ENCODE peak calls at places on chromosome 10, in eight cellular contexts. O is HepG2, I is breast epithelium, H is transverse colon, L is sigmoid colon, K is prostate gland, F is K562, A is esophagus muscularis mucosa. R is an unnamed sample.

GRCh38 chr10:58651040-58651439 is 138.4 kb downstream of the BICC1 start:
- DNase-seq in O (no peak), I (no peak), H (no peak), L (no peak), K (no peak), F (no peak), A (no peak), R (no peak)

GRCh38 chr10:7258948-7259523 is 151.8 kb downstream of the SFMBT2 start:
- DNase-seq in O (no peak), I (no peak), H (peak; percentile 30), L (no peak), K (no peak), F (no peak), A (no peak), R (peak; percentile 39)

GRCh38 chr10:79416578-79417255 is 28.7 kb downstream of the ZCCHC24 start:
- DNase-seq in O (no peak), I (no peak), H (no peak), L (peak; percentile 50), K (no peak), F (no peak), A (no peak), R (no peak)

GRCh38 chr10:31749293-31749692 is 179.3 kb downstream of the ARHGAP12 start:
- DNase-seq in O (no peak), I (no peak), H (no peak), L (no peak), K (no peak), F (no peak), A (no peak), R (no peak)

GRCh38 chr10:34813626-34814227 is 1.4 kb downstream of the PARD3 start:
- DNase-seq in O (peak; percentile 42), I (no peak), H (peak; percentile 33), L (no peak), K (peak; percentile 26), F (no peak), A (no peak), R (no peak)

GRCh38 chr10:96509017-96509641 is 4.6 kb downstream of the TLL2 start:
- DNase-seq in O (no peak), I (no peak), H (no peak), L (no peak), K (no peak), F (no peak), A (peak; percentile 75), R (no peak)

GRCh38 chr10:14173706-14174594 is 156.8 kb downstream of the FRMD4A start:
- DNase-seq in O (no peak), I (no peak), H (no peak), L (no peak), K (peak; percentile 24), F (no peak), A (no peak), R (no peak)

GRCh38 chr10:13348216-13349017 is at the start of gene SEPHS1:
- DNase-seq in O (peak; percentile 75), I (peak; percentile 22), H (peak; percentile 78), L (peak; percentile 84), K (peak; percentile 65), F (peak; percentile 89), A (no peak), R (peak; percentile 82)

GRCh38 chr10:29636178-29636577 is 1.4 kb upstream of the SVIL start:
- DNase-seq in O (no peak), I (no peak), H (no peak), L (no peak), K (no peak), F (no peak), A (no peak), R (no peak)

GRCh38 chr10:1420663-1421362 is 316.5 kb downstream of the ADARB2 start:
- DNase-seq in O (peak; percentile 51), I (peak; percentile 34), H (peak; percentile 61), L (no peak), K (peak; percentile 66), F (peak; percentile 74), A (no peak), R (peak; percentile 71)

GRCh38 chr10:69361303-69361614 is 55.5 kb downstream of the TACR2 start:
- DNase-seq in O (no peak), I (no peak), H (no peak), L (no peak), K (no peak), F (no peak), A (no peak), R (no peak)

GRCh38 chr10:49164587-49165188 is 23.5 kb downstream of the TMEM273 start:
- DNase-seq in O (peak; percentile 28), I (no peak), H (no peak), L (no peak), K (no peak), F (peak; percentile 73), A (no peak), R (peak; percentile 50)

GRCh38 chr10:43892062-43892765 is 243.5 kb upstream of the ZNF32 start:
- DNase-seq in O (no peak), I (no peak), H (no peak), L (no peak), K (no peak), F (no peak), A (peak; percentile 90), R (no peak)

DNA sequence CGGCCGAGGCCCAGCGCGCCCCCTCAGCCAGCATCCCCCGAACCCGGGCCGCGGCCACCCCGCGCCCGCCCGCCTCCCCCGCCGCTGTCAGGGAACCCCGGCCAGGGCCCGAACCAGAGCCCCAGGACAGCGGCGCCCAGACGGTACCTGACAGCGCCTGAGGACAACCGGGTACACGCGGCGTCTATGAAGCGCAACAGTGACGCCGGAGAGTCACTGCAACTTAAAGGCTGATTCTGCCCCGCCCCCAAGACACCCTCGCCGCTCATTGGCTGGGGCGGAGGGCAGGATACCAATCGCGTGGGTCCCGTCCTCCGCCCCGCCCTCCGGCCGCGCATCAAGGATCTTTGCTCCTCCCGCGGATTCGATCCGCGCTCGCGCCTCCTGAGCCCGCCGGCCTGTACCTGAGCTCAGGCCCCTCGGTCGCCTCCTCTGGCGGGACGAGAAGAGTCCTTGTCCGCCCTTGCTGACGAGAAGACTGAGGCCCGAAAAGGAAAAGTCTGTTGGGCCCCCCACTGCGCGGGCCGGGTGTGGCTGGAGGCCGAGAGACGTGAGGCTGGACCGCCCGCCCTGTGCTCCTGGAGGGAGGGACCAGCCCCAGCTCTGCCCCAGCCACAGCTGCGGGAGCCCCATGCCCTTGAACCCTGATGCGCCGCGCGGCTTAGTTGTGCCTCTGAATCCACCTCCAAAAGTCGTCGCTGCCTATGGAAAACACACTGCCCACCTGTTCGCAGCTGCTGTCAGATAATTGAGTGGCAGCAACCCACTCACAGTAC is at the start of gene OAT:
- DNase-seq in O (peak; percentile 93), I (peak; percentile 97), H (peak; percentile 98), L (peak; percentile 99), K (peak; percentile 97), F (peak; percentile 95), A (peak; percentile 98), R (peak; percentile 96)
- TF ChIP-seq POLR2A in O (peak; percentile 100), I (peak; percentile 95), H (peak; percentile 96), L (peak; percentile 98), K (peak; percentile 99), F (peak; percentile 94), A (peak; percentile 92), R (peak; percentile 26)

DNA sequence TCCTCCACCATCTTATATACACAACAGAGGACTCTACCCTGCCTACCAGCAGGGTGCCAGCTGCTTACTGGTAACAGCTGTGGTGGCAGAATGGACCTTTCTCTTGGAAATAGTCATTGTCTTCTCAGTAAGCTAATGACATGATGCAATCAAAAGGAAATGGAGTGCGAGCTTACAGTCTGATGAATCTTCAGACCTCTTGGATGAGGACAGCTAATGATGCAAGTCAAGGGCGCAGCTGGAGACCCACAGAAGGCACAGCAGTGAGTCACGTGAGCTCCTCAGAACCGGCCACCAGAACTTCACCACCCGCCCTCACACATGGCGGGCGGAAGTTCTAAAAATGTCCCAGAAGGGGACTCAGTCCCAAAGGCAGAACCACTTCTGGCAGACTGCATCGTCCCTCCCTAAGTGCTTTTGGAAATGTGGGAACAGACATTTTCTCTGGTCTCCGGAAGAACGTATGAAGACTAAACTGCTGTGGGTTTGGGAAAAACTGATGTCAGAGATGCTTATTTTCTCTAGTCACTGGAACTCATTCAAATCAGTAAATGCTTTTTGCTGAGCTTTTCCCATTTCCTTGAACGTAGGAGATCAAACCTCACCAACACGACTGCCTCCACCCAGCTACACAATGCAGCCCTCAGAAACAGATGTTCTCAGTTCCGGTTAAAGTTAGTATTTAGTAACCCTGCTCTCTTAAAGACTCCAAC is 96.4 kb downstream of the FAS start:
- DNase-seq in O (no peak), I (no peak), H (peak; percentile 35), L (peak; percentile 90), K (no peak), F (peak; percentile 7), A (no peak), R (no peak)
- TF ChIP-seq POLR2AphosphoS5 in O (no peak), I (no peak), H (no peak), L (no peak), K (no peak), F (no peak), A (peak; percentile 38), R (no peak)

DNA sequence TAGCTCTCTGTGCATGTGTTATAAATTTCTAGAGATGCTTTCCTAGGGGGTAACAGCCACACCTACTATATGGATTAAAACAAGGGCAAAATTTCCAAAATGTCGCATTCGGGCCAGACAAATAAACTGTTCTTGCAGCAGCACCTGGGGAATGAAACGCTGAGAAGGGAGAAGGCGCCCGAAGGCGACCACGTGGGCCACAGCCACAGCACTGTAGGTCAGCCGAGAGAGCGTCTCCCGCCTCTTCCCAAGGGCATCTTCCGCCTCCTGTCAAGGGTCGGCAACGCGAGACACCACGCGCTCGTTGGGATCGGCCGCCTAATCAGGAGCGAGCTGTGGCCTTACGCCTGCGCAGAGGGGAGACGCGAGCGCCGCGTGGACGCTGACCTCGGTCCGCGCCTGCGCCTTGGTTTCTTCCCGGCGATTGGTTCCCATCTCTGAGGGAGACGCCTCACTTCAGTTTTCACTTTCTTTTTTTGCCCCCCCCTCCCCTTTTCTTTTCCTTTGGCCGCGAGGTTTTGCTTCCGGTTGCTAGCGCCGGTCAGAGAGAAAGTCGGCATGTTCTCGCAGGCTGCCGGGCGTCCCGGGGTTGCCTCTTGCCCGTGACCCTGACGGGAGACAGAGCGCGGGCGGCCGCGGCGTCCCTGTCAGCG is at the start of gene TASOR2:
- DNase-seq in O (peak; percentile 95), I (peak; percentile 91), H (peak; percentile 99), L (peak; percentile 99), K (peak; percentile 94), F (peak; percentile 95), A (peak; percentile 98), R (peak; percentile 80)
- TF ChIP-seq POLR2A in O (peak; percentile 72), I (no peak), H (peak; percentile 57), L (no peak), K (peak; percentile 51), F (peak; percentile 77), A (no peak), R (peak; percentile 74)

GRCh38 chr10:98258683-98259454 is 9.1 kb downstream of the LOXL4 start:
- DNase-seq in O (no peak), I (no peak), H (no peak), L (no peak), K (no peak), F (no peak), A (peak; percentile 57), R (no peak)

GRCh38 chr10:98260752-98261151 is 7.2 kb downstream of the LOXL4 start:
- DNase-seq in O (no peak), I (no peak), H (no peak), L (no peak), K (no peak), F (no peak), A (peak; percentile 91), R (no peak)

GRCh38 chr10:98257961-98258360 is 10.0 kb downstream of the LOXL4 start:
- DNase-seq in O (no peak), I (peak; percentile 11), H (no peak), L (no peak), K (no peak), F (no peak), A (no peak), R (no peak)

GRCh38 chr10:98260350-98260749 is 7.6 kb downstream of the LOXL4 start:
- DNase-seq in O (no peak), I (no peak), H (no peak), L (no peak), K (no peak), F (no peak), A (no peak), R (no peak)

GRCh38 chr10:98259606-98260319 is 8.2 kb downstream of the LOXL4 start:
- DNase-seq in O (no peak), I (no peak), H (no peak), L (no peak), K (peak; percentile 46), F (peak; percentile 31), A (peak; percentile 79), R (no peak)
- TF ChIP-seq POLR2AphosphoS5 in O (no peak), I (no peak), H (no peak), L (no peak), K (peak; percentile 17), F (no peak), A (no peak), R (no peak)

R was measured in GM12891.